ENCODE peak calls at places on chromosomes 1 and 21, in seven cellular contexts. One of them, this sample, is unnamed.

GRCh38 chr1:98796049-98796448 is 134.5 kb downstream of the SNX7 start:
- DNase-seq in SK-N-SH: no peak
- DNase-seq in HepG2: no peak
- DNase-seq in K562: no peak
- DNase-seq in GM12878: no peak
- DNase-seq in HCT116: no peak
- DNase-seq in H1: no peak
- DNase-seq in this sample: no peak

GRCh38 chr1:155124503-155125463 is 2.9 kb upstream of the EFNA1 start:
- DNase-seq in HepG2: no peak
- DNase-seq in SK-N-SH: no peak
- DNase-seq in GM12878: no peak
- DNase-seq in K562: no peak
- DNase-seq in HCT116: no peak
- DNase-seq in H1: no peak
- DNase-seq in this sample: no peak

GRCh38 chr1:203273869-203274602 is 31.3 kb upstream of the BTG2 start:
- DNase-seq in HCT116: no peak
- DNase-seq in SK-N-SH: no peak
- DNase-seq in HepG2: no peak
- DNase-seq in H1: no peak
- DNase-seq in GM12878: no peak
- DNase-seq in K562: no peak
- DNase-seq in this sample: no peak

GRCh38 chr1:41312991-41313645 is 48.1 kb upstream of the FOXO6 start:
- DNase-seq in GM12878: no peak
- DNase-seq in HCT116: no peak
- DNase-seq in H1: no peak
- DNase-seq in HepG2: no peak
- DNase-seq in SK-N-SH: no peak
- DNase-seq in K562: no peak
- DNase-seq in this sample: no peak

GRCh38 chr21:34570315-34570714 is 44.6 kb downstream of the RCAN1 start:
- DNase-seq in GM12878: no peak
- DNase-seq in K562: no peak
- DNase-seq in H1: no peak
- DNase-seq in SK-N-SH: no peak
- DNase-seq in HepG2: no peak
- DNase-seq in HCT116: no peak
- DNase-seq in this sample: no peak

GRCh38 chr21:38352536-38353219 is 95.9 kb downstream of the KCNJ15 start:
- DNase-seq in GM12878: no peak
- DNase-seq in SK-N-SH: peak
- DNase-seq in H1: no peak
- DNase-seq in HCT116: peak
- DNase-seq in HepG2: peak
- DNase-seq in K562: peak
- DNase-seq in this sample: peak

GRCh38 chr21:26557106-26557505 is 16.0 kb downstream of the CYYR1 start:
- DNase-seq in HCT116: no peak
- DNase-seq in H1: no peak
- DNase-seq in HepG2: no peak
- DNase-seq in SK-N-SH: no peak
- DNase-seq in K562: no peak
- DNase-seq in GM12878: no peak
- DNase-seq in this sample: no peak

GRCh38 chr1:167543566-167543965 is 10.0 kb downstream of the CREG1 start:
- DNase-seq in K562: no peak
- DNase-seq in SK-N-SH: no peak
- DNase-seq in HepG2: no peak
- DNase-seq in GM12878: no peak
- DNase-seq in H1: no peak
- DNase-seq in HCT116: no peak
- DNase-seq in this sample: no peak

GRCh38 chr1:65687435-65688214 is 105.1 kb upstream of the PDE4B start:
- DNase-seq in HepG2: peak
- DNase-seq in SK-N-SH: peak
- DNase-seq in K562: peak
- DNase-seq in HCT116: peak
- DNase-seq in H1: peak
- DNase-seq in GM12878: peak
- DNase-seq in this sample: peak

GRCh38 chr21:32807717-32808380 is 36.3 kb upstream of the PAXBP1 start:
- DNase-seq in GM12878: no peak
- DNase-seq in H1: no peak
- DNase-seq in HepG2: no peak
- DNase-seq in K562: no peak
- DNase-seq in SK-N-SH: no peak
- DNase-seq in HCT116: no peak
- DNase-seq in this sample: no peak

GRCh38 chr1:183291216-183291762 is 105.2 kb downstream of the LAMC2 start:
- DNase-seq in H1: no peak
- DNase-seq in HepG2: no peak
- DNase-seq in HCT116: no peak
- DNase-seq in GM12878: no peak
- DNase-seq in SK-N-SH: no peak
- DNase-seq in K562: no peak
- DNase-seq in this sample: no peak

GRCh38 chr1:108810176-108810575 is 46.7 kb downstream of the AKNAD1 start:
- DNase-seq in HepG2: no peak
- DNase-seq in SK-N-SH: no peak
- DNase-seq in K562: no peak
- DNase-seq in GM12878: no peak
- DNase-seq in H1: no peak
- DNase-seq in HCT116: no peak
- DNase-seq in this sample: no peak

GRCh38 chr1:65170511-65171142 is 22.6 kb downstream of the AK4 start:
- DNase-seq in GM12878: no peak
- DNase-seq in K562: no peak
- DNase-seq in HCT116: no peak
- DNase-seq in H1: no peak
- DNase-seq in SK-N-SH: peak
- DNase-seq in HepG2: no peak
- DNase-seq in this sample: no peak

GRCh38 chr1:65527211-65527610 is 106.7 kb downstream of the LEPR start:
- DNase-seq in GM12878: no peak
- DNase-seq in HepG2: no peak
- DNase-seq in K562: peak
- DNase-seq in HCT116: no peak
- DNase-seq in H1: no peak
- DNase-seq in SK-N-SH: peak
- DNase-seq in this sample: peak

GRCh38 chr1:43368646-43369020 is 822 bp upstream of the ELOVL1 start:
- DNase-seq in GM12878: no peak
- DNase-seq in K562: no peak
- DNase-seq in HepG2: no peak
- DNase-seq in H1: no peak
- DNase-seq in HCT116: no peak
- DNase-seq in SK-N-SH: no peak
- DNase-seq in this sample: no peak

GRCh38 chr1:214857716-214858115 is 224.8 kb upstream of the KCNK2 start:
- DNase-seq in HCT116: no peak
- DNase-seq in H1: no peak
- DNase-seq in HepG2: no peak
- DNase-seq in SK-N-SH: no peak
- DNase-seq in GM12878: no peak
- DNase-seq in K562: no peak
- DNase-seq in this sample: peak

GRCh38 chr21:37904879-37905278 is 11.4 kb downstream of the KCNJ6 start:
- DNase-seq in SK-N-SH: no peak
- DNase-seq in K562: no peak
- DNase-seq in HepG2: no peak
- DNase-seq in HCT116: no peak
- DNase-seq in H1: no peak
- DNase-seq in GM12878: no peak
- DNase-seq in this sample: no peak

GRCh38 chr1:37851782-37852210 is 7.6 kb downstream of the MTF1 start:
- DNase-seq in K562: no peak
- DNase-seq in H1: no peak
- DNase-seq in GM12878: peak
- DNase-seq in SK-N-SH: no peak
- DNase-seq in HepG2: no peak
- DNase-seq in HCT116: no peak
- DNase-seq in this sample: no peak

GRCh38 chr1:221840511-221841243 is 98.8 kb upstream of the DUSP10 start:
- DNase-seq in H1: no peak
- DNase-seq in K562: no peak
- DNase-seq in HepG2: no peak
- DNase-seq in SK-N-SH: no peak
- DNase-seq in GM12878: peak
- DNase-seq in HCT116: no peak
- DNase-seq in this sample: no peak

DNA sequence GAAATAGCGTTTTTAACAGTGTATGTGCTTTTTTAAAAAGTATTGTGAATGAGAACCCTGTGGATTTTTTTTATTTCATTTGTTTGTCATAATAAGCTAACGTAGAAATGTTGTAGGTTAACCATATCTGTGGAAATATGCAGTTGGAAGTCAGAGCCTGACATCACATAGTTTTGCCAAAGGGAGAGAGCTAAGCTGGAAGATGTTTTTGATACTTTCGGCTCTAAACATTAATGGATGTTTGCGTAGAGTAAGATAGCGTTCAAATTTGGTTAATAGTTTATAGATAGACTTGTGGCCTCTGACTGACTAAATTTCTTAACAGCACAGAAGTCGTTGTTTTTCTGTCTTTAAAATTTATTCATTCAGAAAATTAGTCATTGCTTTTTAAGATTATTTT is 47.5 kb upstream of the ANGPTL1 start:
- DNase-seq in H1: no peak
- DNase-seq in GM12878: no peak
- DNase-seq in HepG2: no peak
- DNase-seq in HCT116: no peak
- DNase-seq in K562: no peak
- DNase-seq in SK-N-SH: no peak
- DNase-seq in this sample: no peak
- TF ChIP-seq JUND in H1: no peak
- TF ChIP-seq JUND in GM12878: no peak
- TF ChIP-seq JUND in HepG2: no peak
- TF ChIP-seq JUND in HCT116: no peak
- TF ChIP-seq JUND in K562: no peak
- TF ChIP-seq JUND in SK-N-SH: no peak
- TF ChIP-seq JUND in this sample: no peak

DNA sequence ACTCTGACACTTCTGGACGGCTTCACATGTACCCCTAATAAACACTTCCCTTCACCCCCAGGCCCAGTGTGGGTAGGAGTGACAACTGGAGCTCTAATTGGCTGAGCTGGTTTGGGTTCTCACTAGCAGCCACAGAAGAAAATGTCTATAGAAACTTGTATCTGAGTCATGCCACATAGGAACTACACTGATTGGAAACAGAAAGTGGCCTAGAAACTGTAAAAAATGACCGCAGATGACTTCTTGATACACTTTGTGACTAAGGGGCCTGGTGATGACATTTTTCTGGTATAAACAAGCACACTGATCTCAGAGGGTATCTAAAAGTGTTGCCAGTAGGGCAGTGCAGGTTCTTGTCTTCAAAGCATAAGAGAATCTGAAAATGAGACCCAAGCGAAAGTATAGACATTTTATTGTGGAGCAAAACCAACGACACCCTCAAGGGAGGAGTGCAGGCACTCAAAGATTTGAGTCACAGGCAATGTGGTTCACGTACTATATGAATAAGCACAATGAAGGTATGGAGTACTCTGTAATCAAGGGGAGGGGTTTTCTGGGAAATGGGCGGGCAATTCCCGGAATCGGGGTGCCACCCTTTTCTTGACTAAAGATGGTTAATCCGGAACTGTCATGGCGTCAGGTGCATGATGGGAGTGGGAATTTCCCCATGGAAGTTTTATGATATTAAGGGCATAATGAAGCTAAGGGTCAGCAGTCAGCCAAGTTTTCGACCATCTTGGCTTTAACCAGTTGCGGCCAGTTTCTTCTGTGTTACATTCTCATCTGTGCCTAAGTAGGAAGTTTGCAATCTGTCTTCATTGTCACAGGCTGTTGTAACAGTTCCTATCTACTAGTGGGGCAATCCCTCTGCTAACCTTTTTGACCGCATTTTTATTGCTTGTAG is at the start of gene AIM2:
- DNase-seq in K562: peak
- DNase-seq in HepG2: no peak
- DNase-seq in HCT116: no peak
- DNase-seq in H1: no peak
- DNase-seq in GM12878: peak
- DNase-seq in SK-N-SH: no peak
- DNase-seq in this sample: no peak
- TF ChIP-seq JUND in K562: no peak
- TF ChIP-seq JUND in HepG2: no peak
- TF ChIP-seq JUND in HCT116: no peak
- TF ChIP-seq JUND in H1: no peak
- TF ChIP-seq JUND in GM12878: no peak
- TF ChIP-seq JUND in SK-N-SH: peak
- TF ChIP-seq JUND in this sample: no peak

GRCh38 chr1:181112071-181112929 is 23.8 kb downstream of the IER5 start:
- DNase-seq in HepG2: peak
- DNase-seq in SK-N-SH: no peak
- DNase-seq in GM12878: no peak
- DNase-seq in HCT116: peak
- DNase-seq in K562: peak
- DNase-seq in H1: no peak
- DNase-seq in this sample: no peak
- TF ChIP-seq JUND in HepG2: peak
- TF ChIP-seq JUND in SK-N-SH: peak
- TF ChIP-seq JUND in GM12878: no peak
- TF ChIP-seq JUND in HCT116: peak
- TF ChIP-seq JUND in K562: peak
- TF ChIP-seq JUND in H1: no peak
- TF ChIP-seq JUND in this sample: no peak

GRCh38 chr1:201167625-201167991 is 13.3 kb upstream of the TMEM9 start:
- DNase-seq in SK-N-SH: no peak
- DNase-seq in GM12878: no peak
- DNase-seq in K562: no peak
- DNase-seq in H1: no peak
- DNase-seq in HCT116: no peak
- DNase-seq in HepG2: no peak
- DNase-seq in this sample: no peak

GRCh38 chr1:201169971-201170532 is 15.8 kb upstream of the TMEM9 start:
- DNase-seq in HepG2: no peak
- DNase-seq in K562: no peak
- DNase-seq in H1: no peak
- DNase-seq in HCT116: no peak
- DNase-seq in SK-N-SH: no peak
- DNase-seq in GM12878: no peak
- DNase-seq in this sample: no peak

GRCh38 chr1:201169203-201169602 is 14.9 kb upstream of the TMEM9 start:
- DNase-seq in SK-N-SH: no peak
- DNase-seq in GM12878: no peak
- DNase-seq in H1: no peak
- DNase-seq in HepG2: no peak
- DNase-seq in K562: no peak
- DNase-seq in HCT116: no peak
- DNase-seq in this sample: no peak

GRCh38 chr1:201166964-201167624 is 12.8 kb upstream of the TMEM9 start:
- DNase-seq in K562: peak
- DNase-seq in H1: no peak
- DNase-seq in HCT116: no peak
- DNase-seq in SK-N-SH: no peak
- DNase-seq in GM12878: no peak
- DNase-seq in HepG2: no peak
- DNase-seq in this sample: peak

GRCh38 chr1:201164645-201165044 is 10.4 kb upstream of the TMEM9 start:
- DNase-seq in GM12878: no peak
- DNase-seq in HCT116: no peak
- DNase-seq in H1: no peak
- DNase-seq in HepG2: no peak
- DNase-seq in K562: no peak
- DNase-seq in SK-N-SH: peak
- DNase-seq in this sample: no peak
- TF ChIP-seq JUND in GM12878: no peak
- TF ChIP-seq JUND in HCT116: no peak
- TF ChIP-seq JUND in H1: no peak
- TF ChIP-seq JUND in HepG2: no peak
- TF ChIP-seq JUND in K562: no peak
- TF ChIP-seq JUND in SK-N-SH: no peak
- TF ChIP-seq JUND in this sample: no peak

This sample was measured in T47D.